ENCODE peak calls at places on chromosomes 1 and 21, in seven cellular contexts. V is SK-N-SH, R is HepG2, B is GM12891, N is K562, W is H1, L is GM12878. S is an unnamed sample.

GRCh38 chr1:229116114-229116513 is 154.8 kb upstream of the RAB4A start:
- DNase-seq in V (no peak), R (no peak), B (no peak), N (no peak), W (no peak), L (no peak), S (no peak)

GRCh38 chr1:11150326-11150725 is 38.8 kb upstream of the ANGPTL7 start:
- DNase-seq in V (no peak), R (no peak), B (no peak), N (no peak), W (no peak), L (no peak), S (no peak)

GRCh38 chr1:221991221-221991620 is 249.3 kb upstream of the DUSP10 start:
- DNase-seq in V (no peak), R (no peak), B (no peak), N (no peak), W (no peak), L (no peak), S (no peak)

GRCh38 chr1:100415217-100415778 is 63.0 kb downstream of the CDC14A start:
- DNase-seq in V (no peak), R (no peak), B (no peak), N (no peak), W (no peak), L (no peak), S (no peak)

GRCh38 chr1:228058981-228059535 is 23.4 kb upstream of the ARF1 start:
- DNase-seq in V (no peak), R (no peak), B (no peak), N (no peak), W (no peak), L (no peak), S (no peak)

GRCh38 chr21:42299324-42300044 is 15.7 kb downstream of the TFF3 start:
- DNase-seq in V (no peak), R (no peak), B (no peak), N (no peak), W (no peak), L (no peak), S (no peak)

GRCh38 chr1:67134692-67135091 is at the start of gene C1orf141:
- DNase-seq in V (no peak), R (no peak), B (no peak), N (no peak), W (peak), L (no peak), S (no peak)

GRCh38 chr1:202811296-202812175 is 782 bp downstream of the PCAT6 start:
- DNase-seq in V (peak), R (peak), B (no peak), N (peak), W (peak), L (no peak), S (peak)

GRCh38 chr1:9108056-9108665 is 20.7 kb downstream of the GPR157 start:
- DNase-seq in V (no peak), R (no peak), B (no peak), N (no peak), W (no peak), L (no peak), S (no peak)

GRCh38 chr1:207025144-207025880 is 7.2 kb downstream of the C1orf116 start:
- DNase-seq in V (no peak), R (peak), B (no peak), N (no peak), W (peak), L (no peak), S (no peak)

GRCh38 chr1:94068831-94069648 is 51.9 kb downstream of the ABCA4 start:
- DNase-seq in V (no peak), R (peak), B (no peak), N (no peak), W (no peak), L (no peak), S (no peak)

GRCh38 chr1:108057536-108057935 is 92.6 kb upstream of the VAV3 start:
- DNase-seq in V (no peak), R (no peak), B (no peak), N (no peak), W (no peak), L (no peak), S (no peak)

GRCh38 chr1:205188132-205188531 is 23.4 kb downstream of the DSTYK start:
- DNase-seq in V (no peak), R (no peak), B (no peak), N (no peak), W (no peak), L (no peak), S (no peak)

GRCh38 chr21:39136711-39137110 is 46.5 kb downstream of the PSMG1 start:
- DNase-seq in V (no peak), R (no peak), B (no peak), N (no peak), W (no peak), L (no peak), S (no peak)

GRCh38 chr1:7435276-7436055 is 335.6 kb upstream of the VAMP3 start:
- DNase-seq in V (no peak), R (no peak), B (no peak), N (no peak), W (no peak), L (no peak), S (no peak)

GRCh38 chr1:51331206-51332100 is 1.1 kb upstream of the TTC39A start:
- DNase-seq in V (peak), R (peak), B (peak), N (peak), W (no peak), L (peak), S (no peak)

GRCh38 chr1:224393331-224393730 is 36.7 kb downstream of the CNIH4 start:
- DNase-seq in V (no peak), R (no peak), B (no peak), N (no peak), W (no peak), L (no peak), S (no peak)

GRCh38 chr1:223091928-223092327 is 51.1 kb downstream of the TLR5 start:
- DNase-seq in V (no peak), R (no peak), B (no peak), N (no peak), W (no peak), L (no peak), S (no peak)

GRCh38 chr1:1080122-1080753 is 6.1 kb upstream of the RNF223 start:
- DNase-seq in V (peak), R (peak), B (peak), N (peak), W (peak), L (no peak), S (peak)

GRCh38 chr1:52523376-52523775 is 29.5 kb downstream of the TUT4 start:
- DNase-seq in V (no peak), R (no peak), B (no peak), N (no peak), W (no peak), L (no peak), S (no peak)

GRCh38 chr1:48232722-48233121 is 10.2 kb downstream of the SLC5A9 start:
- DNase-seq in V (no peak), R (no peak), B (no peak), N (no peak), W (no peak), L (no peak), S (no peak)

GRCh38 chr1:3438661-3439180 is 15.7 kb upstream of the ARHGEF16 start:
- DNase-seq in V (no peak), R (no peak), B (no peak), N (no peak), W (no peak), L (no peak), S (no peak)

GRCh38 chr1:227943354-227943753 is 4.4 kb downstream of the WNT9A start:
- DNase-seq in V (no peak), R (no peak), B (no peak), N (no peak), W (no peak), L (no peak), S (no peak)

GRCh38 chr21:42231761-42232160 is 12.8 kb downstream of the ABCG1 start:
- DNase-seq in V (no peak), R (no peak), B (no peak), N (no peak), W (no peak), L (no peak), S (no peak)

GRCh38 chr1:55931272-55931940 is 648.0 kb downstream of the PLPP3 start:
- DNase-seq in V (no peak), R (no peak), B (no peak), N (no peak), W (no peak), L (no peak), S (no peak)

GRCh38 chr1:21562896-21563295 is 53.7 kb downstream of the ALPL start:
- DNase-seq in V (no peak), R (no peak), B (no peak), N (no peak), W (no peak), L (no peak), S (no peak)

GRCh38 chr1:183885142-183885735 is 80.3 kb downstream of the RGL1 start:
- DNase-seq in V (no peak), R (no peak), B (no peak), N (no peak), W (no peak), L (no peak), S (no peak)

GRCh38 chr1:169779970-169780369 is 14.7 kb downstream of the METTL18 start:
- DNase-seq in V (no peak), R (no peak), B (no peak), N (no peak), W (no peak), L (no peak), S (no peak)

DNA sequence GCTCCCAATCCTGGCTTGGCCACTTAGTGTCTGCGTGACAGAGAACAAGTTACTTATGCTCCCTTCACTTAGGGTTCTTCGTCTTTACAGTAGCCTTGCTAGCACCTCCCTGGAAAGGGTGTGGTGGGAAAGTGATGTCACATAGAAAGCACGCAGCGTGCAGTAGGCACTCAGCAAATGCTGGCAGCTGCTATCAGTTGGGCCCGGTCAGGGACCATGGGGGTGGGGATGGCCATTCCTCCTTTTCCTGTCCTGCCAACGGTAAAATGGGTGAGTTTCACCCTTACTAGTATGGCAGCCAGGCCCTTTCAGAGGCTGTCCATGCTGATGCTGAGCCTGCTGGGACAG is 6.2 kb upstream of the KCNA10 start:
- DNase-seq in V (no peak), R (no peak), B (no peak), N (no peak), W (no peak), L (no peak), S (no peak)
- TF ChIP-seq TAF1 in V (no peak), R (no peak), B (no peak), N (no peak), W (no peak), L (no peak), S (no peak)

GRCh38 chr1:158060001-158060400 is 66.6 kb downstream of the KIRREL1 start:
- DNase-seq in V (no peak), R (no peak), B (no peak), N (no peak), W (no peak), L (no peak), S (no peak)

GRCh38 chr1:158053276-158053675 is 59.8 kb downstream of the KIRREL1 start:
- DNase-seq in V (no peak), R (no peak), B (no peak), N (no peak), W (no peak), L (no peak), S (no peak)

GRCh38 chr1:158054721-158055120 is 61.3 kb downstream of the KIRREL1 start:
- DNase-seq in V (no peak), R (no peak), B (no peak), N (no peak), W (no peak), L (no peak), S (no peak)

GRCh38 chr1:158058339-158059025 is 65.0 kb downstream of the KIRREL1 start:
- DNase-seq in V (no peak), R (no peak), B (no peak), N (no peak), W (no peak), L (no peak), S (no peak)

GRCh38 chr1:158055854-158056253 is 62.4 kb downstream of the KIRREL1 start:
- DNase-seq in V (no peak), R (no peak), B (no peak), N (no peak), W (no peak), L (no peak), S (no peak)
- TF ChIP-seq POLR2AphosphoS5 in V (no peak), R (no peak), B (no peak), N (no peak), W (no peak), L (no peak), S (no peak)

GRCh38 chr1:186967659-186968394 is 139.1 kb downstream of the PLA2G4A start:
- DNase-seq in V (no peak), R (no peak), B (no peak), N (no peak), W (no peak), L (no peak), S (no peak)
- TF ChIP-seq TAF1 in V (no peak), R (no peak), B (no peak), N (no peak), W (no peak), L (no peak), S (no peak)

GRCh38 chr1:216612291-216612690 is 110.9 kb downstream of the ESRRG start:
- DNase-seq in V (no peak), R (no peak), B (no peak), N (no peak), W (no peak), L (no peak), S (no peak)

GRCh38 chr1:216617081-216617480 is 106.1 kb downstream of the ESRRG start:
- DNase-seq in V (no peak), R (no peak), B (no peak), N (no peak), W (no peak), L (no peak), S (no peak)

GRCh38 chr1:216616425-216616824 is 106.8 kb downstream of the ESRRG start:
- DNase-seq in V (no peak), R (no peak), B (no peak), N (no peak), W (no peak), L (no peak), S (no peak)

DNA sequence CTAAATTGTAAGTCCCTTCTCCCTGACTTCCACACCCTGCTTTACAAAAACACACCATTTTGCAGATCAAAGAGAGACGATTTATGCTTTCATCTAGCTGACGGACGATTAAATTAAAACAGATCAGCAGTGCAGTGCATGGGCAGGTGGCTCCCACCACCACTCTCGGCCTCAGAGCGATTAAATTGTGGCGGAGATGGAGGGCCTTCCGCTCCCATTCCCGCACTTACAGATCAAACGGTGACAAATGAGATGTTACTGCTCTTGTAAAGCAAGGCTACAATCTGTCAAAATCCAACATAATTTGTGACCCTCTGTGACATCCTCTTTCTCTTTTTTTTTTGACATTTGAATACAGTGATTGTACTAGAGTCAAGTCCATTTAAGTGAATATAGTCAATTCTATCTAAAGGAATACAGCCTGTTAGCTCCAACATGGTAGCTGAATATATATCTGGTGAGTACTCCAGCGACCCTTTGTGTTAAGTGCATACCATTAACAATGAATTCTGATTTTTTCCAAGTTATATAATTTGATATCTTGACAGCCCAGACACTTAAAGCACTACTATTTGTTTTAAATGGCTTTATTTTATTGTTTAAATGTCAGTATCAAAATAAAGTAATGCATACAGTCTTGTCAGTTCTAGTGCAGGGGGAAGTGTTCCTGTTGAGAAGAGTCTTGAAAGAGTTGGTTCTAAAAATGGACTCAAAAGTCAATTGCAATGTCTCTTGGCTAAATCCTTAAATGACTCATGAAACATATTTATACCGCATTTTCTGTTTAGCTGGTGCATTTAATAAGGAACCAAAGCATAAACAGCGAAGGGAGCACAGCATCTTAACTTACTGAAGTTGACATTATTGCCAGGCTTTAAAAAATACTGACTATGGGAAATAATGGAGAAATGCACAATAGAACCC is 109.0 kb downstream of the ESRRG start:
- DNase-seq in V (no peak), R (no peak), B (no peak), N (no peak), W (no peak), L (no peak), S (no peak)
- TF ChIP-seq POLR2AphosphoS5 in V (no peak), R (no peak), B (no peak), N (no peak), W (no peak), L (no peak), S (no peak)

GRCh38 chr1:33758698-33759097 is 105.2 kb upstream of the HMGB4 start:
- DNase-seq in V (no peak), R (no peak), B (no peak), N (no peak), W (no peak), L (no peak), S (no peak)
- TF ChIP-seq TAF1 in V (no peak), R (no peak), B (no peak), N (no peak), W (no peak), L (no peak), S (no peak)

GRCh38 chr1:150162862-150163706 is 13.4 kb downstream of the PLEKHO1 start:
- DNase-seq in V (peak), R (peak), B (no peak), N (peak), W (peak), L (peak), S (no peak)
- TF ChIP-seq POLR2AphosphoS5 in V (peak), R (peak), B (peak), N (peak), W (peak), L (peak), S (peak)

GRCh38 chr1:234619071-234619480 is 9.1 kb upstream of the IRF2BP2 start:
- DNase-seq in V (no peak), R (no peak), B (no peak), N (no peak), W (no peak), L (no peak), S (no peak)
- TF ChIP-seq TAF1 in V (no peak), R (no peak), B (no peak), N (no peak), W (no peak), L (no peak), S (no peak)